ENCODE peak calls at places on chromosomes 13 and 19, in seven cellular contexts. U, V, D, J, G, X and C are unnamed samples.

GRCh38 chr13:111513766-111514611 is 193.5 kb downstream of the TEX29 start:
- DNase-seq in X (no peak), J (no peak), D (no peak), V (no peak), U (no peak), G (no peak), C (no peak)

GRCh38 chr19:15538774-15539173 is 30.4 kb downstream of the CYP4F22 start:
- DNase-seq in G (no peak), J (no peak), D (no peak), V (no peak), U (no peak), X (no peak), C (peak; percentile 33)

GRCh38 chr13:112106467-112107141 is 39.7 kb downstream of the SOX1 start:
- DNase-seq in X (no peak), D (no peak), U (no peak), G (no peak), J (no peak), V (no peak), C (no peak)

GRCh38 chr13:107669356-107669755 is 546.0 kb downstream of the LIG4 start:
- DNase-seq in G (no peak), V (peak; percentile 36), D (no peak), U (no peak), J (peak; percentile 9), X (no peak), C (no peak)

GRCh38 chr13:35630551-35631275 is 154.2 kb upstream of the MAB21L1 start:
- DNase-seq in J (peak; percentile 22), G (no peak), V (peak; percentile 79), U (peak; percentile 55), X (no peak), D (no peak), C (no peak)

GRCh38 chr13:73140804-73141203 is 82.0 kb downstream of the KLF5 start:
- DNase-seq in G (no peak), J (no peak), D (no peak), U (no peak), V (no peak), X (no peak), C (no peak)

GRCh38 chr13:112079696-112080095 is 12.7 kb downstream of the SOX1 start:
- DNase-seq in U (no peak), J (no peak), G (no peak), D (no peak), X (no peak), V (no peak), C (no peak)

GRCh38 chr13:18948012-18948663 is 233.5 kb downstream of the TUBA3C start:
- DNase-seq in U (no peak), V (no peak), D (no peak), G (no peak), J (no peak), X (no peak), C (no peak)

GRCh38 chr19:347946-348861 is 3.6 kb upstream of the MIER2 start:
- DNase-seq in G (no peak), X (no peak), U (no peak), J (no peak), V (no peak), D (no peak), C (no peak)

GRCh38 chr13:92197669-92198068 is 799.2 kb downstream of the GPC5 start:
- DNase-seq in G (no peak), D (no peak), V (no peak), J (no peak), X (no peak), U (no peak), C (no peak)

GRCh38 chr19:10818306-10819123 is 17.5 kb downstream of the TMED1 start:
- DNase-seq in U (no peak), G (no peak), X (no peak), J (no peak), D (no peak), V (peak; percentile 36), C (no peak)

GRCh38 chr13:80235131-80235530 is 105.8 kb downstream of the SPRY2 start:
- DNase-seq in J (no peak), X (no peak), V (no peak), G (no peak), U (no peak), D (no peak), C (no peak)

GRCh38 chr13:54185785-54186184 is 1157.2 kb downstream of the OLFM4 start:
- DNase-seq in V (no peak), U (no peak), G (no peak), J (no peak), D (no peak), X (no peak), C (no peak)
- TF ChIP-seq CTCF in V (no peak), U (no peak), G (no peak), J (no peak), D (no peak), X (peak; percentile 53), C (no peak)

DNA sequence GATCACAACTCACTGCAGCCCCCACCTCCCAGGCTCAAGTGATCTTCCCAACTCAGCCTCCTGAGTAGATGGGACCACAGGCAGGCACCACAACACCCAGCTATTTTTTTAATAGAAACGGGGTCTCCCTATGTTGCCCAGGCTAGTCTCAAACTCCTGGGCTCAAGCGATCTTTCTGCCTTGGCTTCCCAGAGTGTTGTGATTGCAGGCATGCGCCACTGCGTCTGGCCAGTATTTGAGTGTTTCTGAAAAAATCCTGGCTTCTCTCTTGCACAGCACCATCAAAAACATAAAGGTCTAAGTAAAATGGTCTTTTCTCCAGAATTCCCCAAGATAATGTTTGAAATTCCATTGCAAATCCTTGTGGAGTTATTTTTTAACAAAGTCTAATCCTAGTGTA is 47.8 kb downstream of the ELF1 start:
- DNase-seq in J (no peak), X (no peak), G (no peak), U (no peak), V (no peak), D (no peak), C (no peak)
- TF ChIP-seq CTCF in J (no peak), X (no peak), G (no peak), U (no peak), V (no peak), D (no peak), C (no peak)

DNA sequence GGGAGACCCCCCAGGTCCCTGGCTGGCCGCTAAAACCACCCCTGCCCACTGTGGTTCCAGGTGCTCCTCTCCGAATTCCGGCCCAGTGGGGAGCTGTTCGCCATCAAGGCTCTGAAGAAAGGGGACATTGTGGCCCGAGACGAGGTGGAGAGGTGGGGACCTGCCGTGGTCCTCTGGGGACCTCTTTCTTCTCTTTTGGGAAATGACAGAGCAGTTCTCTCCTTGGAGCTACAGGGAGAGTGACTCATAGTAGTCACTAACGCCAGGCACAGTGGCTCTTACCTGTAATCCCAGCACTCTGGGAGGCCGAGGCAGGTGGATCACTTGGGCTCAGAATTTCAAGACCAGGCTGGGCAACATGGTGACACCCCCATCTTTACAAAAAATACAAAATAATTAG is 7.3 kb downstream of the PTGER1 start:
- DNase-seq in D (no peak), X (no peak), J (no peak), G (no peak), U (no peak), V (no peak), C (no peak)
- TF ChIP-seq CTCF in D (no peak), X (no peak), J (no peak), G (no peak), U (peak; percentile 18), V (no peak), C (no peak)

GRCh38 chr19:42111811-42112210 is 20.4 kb downstream of the POU2F2 start:
- DNase-seq in D (no peak), J (no peak), X (no peak), U (peak; percentile 25), V (peak; percentile 87), G (no peak), C (no peak)
- TF ChIP-seq CTCF in D (no peak), J (no peak), X (no peak), U (no peak), V (no peak), G (no peak), C (no peak)

DNA sequence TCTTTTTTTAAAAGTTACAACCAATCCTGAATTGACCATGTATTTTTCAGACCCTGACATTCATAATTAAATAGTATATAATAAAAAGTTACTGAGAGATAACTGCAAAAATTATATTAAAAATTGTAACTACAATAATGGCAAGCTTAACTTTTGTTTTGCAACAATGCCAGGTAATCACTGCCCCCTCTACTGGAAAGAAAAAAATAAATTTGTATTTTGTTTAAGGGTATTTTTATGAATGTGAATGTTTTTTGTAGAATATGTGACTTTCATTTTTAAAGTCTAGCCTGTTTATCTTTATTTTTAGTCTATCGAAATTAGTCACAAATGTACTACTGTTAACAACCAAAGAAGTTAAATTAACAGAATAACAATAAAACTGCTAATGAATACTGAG is 21.7 kb downstream of the MRPS31 start:
- DNase-seq in X (no peak), G (no peak), J (no peak), U (no peak), D (no peak), V (no peak), C (no peak)
- TF ChIP-seq CTCF in X (peak; percentile 33), G (peak; percentile 18), J (no peak), U (peak; percentile 67), D (no peak), V (no peak), C (no peak)

DNA sequence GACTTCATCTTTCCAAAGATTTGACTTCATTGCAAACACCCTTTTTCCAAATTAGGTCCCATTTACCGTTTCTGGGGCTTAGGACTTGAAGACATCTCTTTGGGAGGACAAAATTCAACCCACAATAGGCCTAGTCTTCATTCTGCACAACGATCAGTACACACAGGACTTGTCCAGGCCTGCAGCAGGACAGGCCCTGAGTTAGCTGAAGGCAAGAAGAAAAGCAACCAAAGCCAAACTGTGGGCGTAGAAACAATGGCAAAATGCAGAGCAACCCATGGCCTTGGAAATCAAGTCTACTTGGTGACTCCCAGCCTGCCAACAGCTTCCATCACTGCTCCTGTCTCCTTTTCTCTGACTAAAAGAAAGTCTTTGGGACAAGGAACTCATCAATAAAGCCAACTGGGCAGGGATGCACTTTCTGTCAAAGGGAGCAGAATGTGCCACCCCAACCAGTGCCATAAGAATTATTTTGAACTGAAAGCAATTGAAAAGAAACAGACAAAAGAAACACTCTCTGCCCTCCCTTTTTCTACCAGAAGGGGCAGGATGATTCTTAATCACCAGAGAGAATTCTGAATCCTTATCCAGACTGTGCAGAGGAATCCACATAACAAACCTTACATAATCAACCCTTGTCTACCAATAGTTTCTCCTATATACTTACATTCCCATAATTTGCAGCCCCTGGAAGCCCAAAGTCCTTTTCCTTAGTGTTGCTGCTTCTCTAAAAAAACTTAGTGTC is 520.9 kb upstream of the NBEA start:
- DNase-seq in G (no peak), J (no peak), D (no peak), X (no peak), V (no peak), U (no peak), C (no peak)
- TF ChIP-seq CTCF in G (peak; percentile 10), J (no peak), D (no peak), X (no peak), V (no peak), U (peak; percentile 45), C (no peak)